ENCODE peak calls at places on chromosome 2, in seven cellular contexts. O is uterus; R is NCI-H226; X is fibroblast of villous mesenchyme; G is activated CD4-positive, alpha-beta T cell treated with anti-CD3 and anti-CD28 coated beads, Interleukin-2, amount 50 U/mL, for 4 hours; S is adipocyte; T is kidney tubule cell. B is an unnamed sample.

GRCh38 chr2:176020400-176020799 is 18.3 kb upstream of the LNPK start:
- DNase-seq in O (no peak), R (no peak), X (no peak), G (no peak), S (no peak), T (no peak), B (no peak)

GRCh38 chr2:149814049-149814448 is 226.5 kb upstream of the MMADHC start:
- DNase-seq in O (no peak), R (no peak), X (no peak), G (no peak), S (no peak), T (peak; percentile 43), B (no peak)

GRCh38 chr2:47043891-47044239 is 111.2 kb downstream of the STPG4 start:
- DNase-seq in O (no peak), R (no peak), X (no peak), G (no peak), S (no peak), T (no peak), B (no peak)

GRCh38 chr2:172404824-172405223 is 22.6 kb upstream of the ITGA6 start:
- DNase-seq in O (no peak), R (peak; percentile 83), X (peak; percentile 42), G (no peak), S (peak; percentile 84), T (peak; percentile 52), B (peak; percentile 92)

GRCh38 chr2:65316072-65316471 is 88.4 kb downstream of the ACTR2 start:
- DNase-seq in O (peak; percentile 73), R (no peak), X (no peak), G (no peak), S (no peak), T (no peak), B (no peak)

GRCh38 chr2:238636269-238637073 is 209.7 kb downstream of the ASB1 start:
- DNase-seq in O (no peak), R (no peak), X (peak; percentile 87), G (no peak), S (peak; percentile 84), T (peak; percentile 69), B (peak; percentile 93)

GRCh38 chr2:71313-72035 is 25.2 kb upstream of the FAM110C start:
- DNase-seq in O (no peak), R (no peak), X (no peak), G (no peak), S (no peak), T (peak; percentile 67), B (no peak)

GRCh38 chr2:231862071-231862470 is 64.1 kb downstream of the NPPC start:
- DNase-seq in O (no peak), R (no peak), X (no peak), G (no peak), S (no peak), T (no peak), B (no peak)

GRCh38 chr2:101223814-101224231 is 28.9 kb upstream of the CNOT11 start:
- DNase-seq in O (no peak), R (no peak), X (peak; percentile 7), G (peak; percentile 5), S (peak; percentile 5), T (peak; percentile 30), B (peak; percentile 76)

B was measured in EH.